ENCODE peak calls at places on chromosomes 11 and 22, in five cellular contexts. M is foreskin keratinocyte, A is thoracic aorta, J is A549, K is neural crest cell. X is an unnamed sample.

GRCh38 chr22:40797427-40797826 is 21.7 kb downstream of the SLC25A17 start:
- DNase-seq in A (no peak), J (no peak), M (no peak), K (no peak), X (no peak)

GRCh38 chr11:67996622-67997459 is 7.1 kb downstream of the UNC93B1 start:
- DNase-seq in K (peak; percentile 58), A (no peak), J (peak; percentile 92), M (no peak), X (peak; percentile 60)

GRCh38 chr11:96154802-96155520 is 188.0 kb downstream of the MAML2 start:
- DNase-seq in J (peak; percentile 18), A (no peak), M (peak; percentile 53), K (no peak), X (no peak)

GRCh38 chr11:116421529-116422185 is 351.1 kb downstream of the BUD13 start:
- DNase-seq in A (no peak), M (no peak), J (no peak), K (no peak), X (peak; percentile 27)

GRCh38 chr22:38347181-38347943 is 30.1 kb upstream of the CSNK1E start:
- DNase-seq in K (no peak), M (no peak), J (no peak), A (no peak), X (no peak)

GRCh38 chr11:68825603-68826002 is 16.1 kb downstream of the CPT1A start:
- DNase-seq in A (no peak), M (no peak), J (peak; percentile 37), K (no peak), X (no peak)

GRCh38 chr11:60897496-60897895 is 8.9 kb downstream of the PRPF19 start:
- DNase-seq in K (no peak), M (no peak), J (no peak), A (no peak), X (no peak)

GRCh38 chr11:100789500-100789899 is 102.4 kb downstream of the ARHGAP42 start:
- DNase-seq in K (no peak), J (peak; percentile 44), A (no peak), M (peak; percentile 19), X (no peak)

GRCh38 chr22:37607912-37608476 is 640 bp upstream of the GGA1 start:
- DNase-seq in M (no peak), K (peak; percentile 21), J (no peak), A (no peak), X (no peak)

GRCh38 chr11:73426184-73426845 is 50.1 kb downstream of the RELT start:
- DNase-seq in J (no peak), K (no peak), M (no peak), A (no peak), X (no peak)

GRCh38 chr11:34379081-34379480 is 21.3 kb upstream of the ABTB2 start:
- DNase-seq in M (peak; percentile 46), K (no peak), J (no peak), A (no peak), X (no peak)

GRCh38 chr11:97506360-97506759 is 1116.5 kb downstream of the JRKL start:
- DNase-seq in A (no peak), J (no peak), M (no peak), K (no peak), X (no peak)

GRCh38 chr22:31248965-31249940 is 37.2 kb downstream of the LIMK2 start:
- DNase-seq in J (no peak), A (no peak), M (no peak), K (no peak), X (no peak)

GRCh38 chr22:48708558-48709245 is 1119.0 kb downstream of the BRD1 start:
- DNase-seq in J (no peak), K (no peak), A (no peak), M (no peak), X (no peak)

GRCh38 chr22:47615051-47615450 is 852.6 kb downstream of the TBC1D22A start:
- DNase-seq in K (no peak), A (no peak), M (no peak), J (no peak), X (no peak)

GRCh38 chr22:46535876-46536558 is 1.4 kb downstream of the CELSR1 start:
- DNase-seq in A (no peak), M (no peak), J (peak; percentile 48), K (no peak), X (no peak)

GRCh38 chr11:126329644-126330200 is 25.8 kb upstream of the ST3GAL4 start:
- DNase-seq in K (no peak), J (no peak), M (no peak), A (no peak), X (peak; percentile 24)

GRCh38 chr11:23730307-23730998 is 766.4 kb upstream of the LUZP2 start:
- DNase-seq in K (no peak), A (no peak), M (no peak), J (no peak), X (no peak)

GRCh38 chr22:24400726-24401596 is 26.4 kb upstream of the ADORA2A start:
- DNase-seq in K (no peak), M (no peak), J (no peak), A (no peak), X (peak; percentile 50)

GRCh38 chr11:123523539-123523938 is 93.5 kb downstream of the GRAMD1B start:
- DNase-seq in M (no peak), J (no peak), K (no peak), A (no peak), X (no peak)

GRCh38 chr11:102046841-102047240 is 396 bp upstream of the CFAP300 start:
- DNase-seq in J (no peak), K (no peak), A (no peak), M (no peak), X (no peak)

GRCh38 chr11:117829369-117829725 is 4.8 kb upstream of the FXYD2 start:
- DNase-seq in M (no peak), K (no peak), A (no peak), J (no peak), X (no peak)

GRCh38 chr22:23035557-23036277 is 34.6 kb upstream of the GNAZ start:
- DNase-seq in J (no peak), K (no peak), A (no peak), M (no peak), X (peak; percentile 25)

GRCh38 chr11:1225386-1226225 is 2.7 kb downstream of the MUC5B start:
- DNase-seq in J (no peak), A (no peak), M (no peak), K (no peak), X (no peak)

GRCh38 chr11:42494459-42494858 is 817.3 kb upstream of the API5 start:
- DNase-seq in A (no peak), K (no peak), J (no peak), M (no peak), X (no peak)

GRCh38 chr22:48717883-48718817 is 1109.5 kb downstream of the BRD1 start:
- DNase-seq in K (no peak), M (no peak), A (no peak), J (no peak), X (no peak)

GRCh38 chr11:72306186-72306585 is 62.2 kb upstream of the PHOX2A start:
- DNase-seq in J (no peak), K (no peak), M (no peak), A (no peak), X (no peak)

GRCh38 chr22:39926175-39927152 is 25.6 kb downstream of the GRAP2 start:
- DNase-seq in K (no peak), J (no peak), A (no peak), M (no peak), X (no peak)

GRCh38 chr11:105393326-105393725 is 216.5 kb upstream of the GRIA4 start:
- DNase-seq in J (no peak), A (no peak), K (no peak), M (no peak), X (no peak)

GRCh38 chr22:38416621-38417251 is 38.3 kb downstream of the KCNJ4 start:
- DNase-seq in M (no peak), J (no peak), K (no peak), A (no peak), X (no peak)

GRCh38 chr11:121249039-121249663 is 43.4 kb upstream of the SC5D start:
- DNase-seq in K (no peak), A (no peak), M (peak; percentile 40), J (peak; percentile 9), X (peak; percentile 37)

GRCh38 chr11:61860054-61860903 is 31.1 kb downstream of the FADS3 start:
- DNase-seq in K (no peak), J (peak; percentile 42), A (no peak), M (no peak), X (no peak)

DNA sequence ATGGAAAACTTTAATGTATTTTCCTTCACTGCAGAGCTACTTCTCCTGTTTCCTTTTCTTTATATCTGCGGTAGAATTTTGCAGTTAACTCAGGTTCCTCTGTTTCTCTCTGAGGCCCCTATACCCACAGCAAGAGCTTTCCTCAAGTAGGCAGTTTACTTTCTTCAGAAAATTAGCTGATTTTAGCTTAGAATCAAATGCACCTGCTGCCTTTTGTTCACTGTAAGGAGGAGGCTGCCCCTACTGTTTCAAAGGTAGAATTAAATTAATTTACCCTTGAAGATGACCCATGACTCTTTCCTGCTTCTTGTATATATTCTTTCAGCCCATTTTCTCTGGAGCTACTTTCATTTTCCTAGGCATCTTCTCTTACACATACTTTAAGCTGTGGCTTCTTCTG is 68.7 kb upstream of the GDPD4 start:
- DNase-seq in A (no peak), K (no peak), J (no peak), M (no peak), X (no peak)
- TF ChIP-seq CTCF in A (no peak), K (no peak), J (no peak), M (peak; percentile 39), X (peak; percentile 2)

GRCh38 chr11:19656140-19656541 is 56.5 kb upstream of the NAV2 start:
- DNase-seq in A (no peak), M (no peak), J (no peak), K (no peak), X (no peak)
- TF ChIP-seq CTCF in A (no peak), M (no peak), J (no peak), K (no peak), X (no peak)

DNA sequence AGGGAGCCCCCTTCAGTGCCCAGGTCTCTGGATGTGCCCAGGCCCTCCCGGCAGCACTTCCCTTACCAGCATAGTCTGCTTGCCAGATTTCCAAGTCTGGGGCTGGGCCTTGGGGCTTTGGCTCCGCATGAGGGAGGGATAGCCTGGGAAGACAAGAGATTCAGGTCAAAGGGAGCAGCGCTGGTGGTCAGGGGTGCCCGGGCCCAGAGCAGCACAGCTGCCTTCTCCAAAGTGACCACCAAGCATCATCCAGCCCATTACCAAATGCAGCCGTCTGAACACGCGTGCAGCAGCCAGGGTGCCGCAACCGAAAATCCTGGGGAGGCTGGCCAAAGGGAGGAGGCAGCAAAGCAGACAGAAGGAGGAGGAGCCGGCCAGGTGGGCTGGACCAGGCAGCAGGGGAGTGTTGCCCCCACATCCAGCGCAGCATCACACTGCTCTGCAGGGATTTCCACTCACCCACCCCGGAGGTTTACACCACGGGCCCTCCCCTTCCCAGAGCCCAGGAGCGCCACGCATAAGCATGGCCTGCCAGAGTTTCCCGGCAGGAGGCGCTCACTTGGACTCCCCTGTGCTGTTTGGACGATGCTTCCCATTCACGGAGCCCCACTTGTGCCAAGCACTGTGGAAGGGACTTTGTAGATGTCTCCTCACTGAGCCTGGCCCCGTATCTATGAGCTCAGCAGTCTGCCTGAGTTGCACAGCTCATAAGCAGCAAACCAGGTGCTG is 22.5 kb downstream of the TRIM29 start:
- DNase-seq in M (no peak), K (no peak), J (no peak), A (no peak), X (no peak)
- TF ChIP-seq CTCF in M (peak; percentile 57), K (no peak), J (no peak), A (no peak), X (no peak)

GRCh38 chr22:20186183-20186870 is 35.5 kb upstream of the CCDC188 start:
- DNase-seq in K (no peak), A (no peak), J (peak; percentile 25), M (no peak), X (peak; percentile 7)
- TF ChIP-seq CTCF in K (no peak), A (no peak), J (no peak), M (peak; percentile 27), X (no peak)